ENCODE peak calls at places on chromosomes 7 and 10, in five cellular contexts. Y, O, C, T and S are unnamed samples.
A peak's percentile ranks its signal among the peaks of the same experiment; 100 is the strongest.

GRCh38 chr7:43659549-43659896 is 69.8 kb downstream of the COA1 start:
- DNase-seq in O (no peak), C (no peak), T (no peak), Y (no peak), S (no peak)

GRCh38 chr10:114394531-114394930 is 9.8 kb downstream of the AFAP1L2 start:
- DNase-seq in C (no peak), T (no peak), Y (no peak), O (no peak), S (no peak)

GRCh38 chr10:44925224-44925623 is 14.1 kb downstream of the TMEM72 start:
- DNase-seq in O (no peak), Y (peak; percentile 84), C (no peak), T (peak; percentile 37), S (peak; percentile 37)

GRCh38 chr10:47456794-47457527 is 27.0 kb downstream of the ANXA8 start:
- DNase-seq in T (no peak), O (no peak), C (no peak), Y (no peak), S (no peak)

GRCh38 chr10:71765907-71766716 is 7.2 kb downstream of the VSIR start:
- DNase-seq in O (no peak), Y (no peak), T (no peak), C (no peak), S (no peak)

GRCh38 chr7:141563956-141564623 is 12.9 kb downstream of the AGK start:
- DNase-seq in T (no peak), C (no peak), Y (no peak), O (no peak), S (peak; percentile 70)

GRCh38 chr7:36438211-36438610 is 48.5 kb downstream of the ANLN start:
- DNase-seq in C (no peak), T (no peak), O (no peak), Y (no peak), S (no peak)

GRCh38 chr7:135286876-135287275 is 53.2 kb downstream of the STRA8 start:
- DNase-seq in O (no peak), T (no peak), Y (no peak), C (no peak), S (no peak)

GRCh38 chr7:96669812-96670211 is 39.8 kb downstream of the SEM1 start:
- DNase-seq in C (no peak), O (no peak), T (no peak), Y (no peak), S (no peak)

GRCh38 chr10:12960431-12960898 is 41.0 kb downstream of the CCDC3 start:
- DNase-seq in Y (no peak), C (peak; percentile 51), T (peak; percentile 30), O (no peak), S (no peak)

GRCh38 chr10:86263209-86263608 is 103.4 kb downstream of the GRID1 start:
- DNase-seq in C (peak; percentile 16), T (no peak), Y (no peak), O (no peak), S (no peak)
- H3K4me3 ChIP-seq in C (peak overlapping the region; percentile 18), T (no peak overlapping the region), Y (no peak overlapping the region), O (no peak overlapping the region), S (no peak overlapping the region)

DNA sequence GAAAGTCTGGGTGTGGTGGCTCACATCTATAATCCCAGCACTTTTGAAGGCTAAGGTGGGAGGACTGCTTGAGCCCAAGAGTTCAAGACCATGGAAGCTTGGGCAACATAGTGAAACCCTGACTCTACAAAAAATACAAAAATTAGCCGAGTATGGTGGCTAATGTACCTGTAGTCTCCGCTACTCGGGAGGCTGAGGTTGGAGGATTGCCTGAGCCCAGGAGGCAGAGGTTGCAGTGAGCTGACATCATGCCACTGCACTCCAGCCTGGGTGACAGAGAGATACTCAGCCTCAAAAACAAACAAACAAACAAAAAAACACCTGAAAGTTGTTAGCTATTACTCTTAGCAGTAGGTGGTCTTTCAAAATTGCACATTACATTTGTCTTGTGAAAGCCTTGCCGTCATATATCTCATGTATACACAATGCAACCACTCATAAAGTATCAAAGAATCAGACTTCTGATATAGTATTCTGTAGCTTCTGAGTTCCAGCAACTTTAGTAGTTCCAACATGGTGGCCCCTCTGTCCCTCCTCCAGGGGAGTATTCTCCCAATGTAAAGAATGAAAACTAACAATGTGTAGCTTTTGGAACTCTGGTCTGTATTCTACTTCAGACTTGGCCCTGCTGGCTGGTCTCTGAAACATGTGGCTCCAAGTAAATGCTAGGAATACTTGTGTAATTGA is 101.5 kb downstream of the ZNF92 start:
- DNase-seq in O (no peak), T (no peak), C (no peak), Y (no peak), S (no peak)
- H3K4me3 ChIP-seq in O (no peak overlapping the region), T (no peak overlapping the region), C (no peak overlapping the region), Y (no peak overlapping the region), S (no peak overlapping the region)

GRCh38 chr10:30219977-30220751 is 128.9 kb downstream of the MTPAP start:
- DNase-seq in Y (no peak), C (peak; percentile 34), T (no peak), O (no peak), S (peak; percentile 18)
- H3K4me3 ChIP-seq in Y (no peak overlapping the region), C (peak overlapping the region; percentile 13), T (peak overlapping the region; percentile 10), O (no peak overlapping the region), S (no peak overlapping the region)

DNA sequence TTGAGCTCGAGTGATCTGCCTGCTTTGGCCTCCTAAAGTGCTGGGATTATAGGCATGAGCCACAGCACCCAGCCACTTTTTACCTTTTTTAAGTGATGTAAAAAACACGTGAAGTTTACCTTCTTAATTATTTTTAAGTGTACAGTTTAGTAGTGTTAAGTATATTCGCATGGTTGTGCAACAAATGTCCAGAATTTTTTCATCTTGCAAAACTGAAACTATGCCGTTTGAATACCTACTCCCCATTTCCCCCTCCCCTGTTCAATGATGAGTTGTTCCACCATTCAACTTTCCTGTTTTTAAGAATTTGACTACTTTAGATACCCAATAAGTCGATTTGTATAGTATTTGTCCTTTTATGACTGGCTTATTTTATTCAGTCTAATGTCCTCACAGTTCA is 10.9 kb downstream of the NRBF2 start:
- DNase-seq in C (no peak), Y (no peak), T (no peak), O (no peak), S (no peak)
- H3K4me3 ChIP-seq in C (no peak overlapping the region), Y (no peak overlapping the region), T (no peak overlapping the region), O (no peak overlapping the region), S (no peak overlapping the region)